ENCODE peak calls at places on chromosomes 11 and 22, in four cellular contexts. D is natural killer cell; X is cardiac fibroblast; R is stimulated activated CD8-positive, alpha-beta memory T cell treated with anti-CD3 and anti-CD28 coated beads, Interleukin-7, amount 100 ng/mL, for 1 hour. T is an unnamed sample.

GRCh38 chr22:23781533-23781932 is 5.2 kb upstream of the SMARCB1 start:
- DNase-seq in X (peak), R (no peak), D (no peak), T (no peak)

GRCh38 chr11:83785942-83786341 is 499.8 kb upstream of the CCDC90B start:
- DNase-seq in R (no peak), D (no peak), X (no peak), T (no peak)

GRCh38 chr11:63870351-63871197 is 31.7 kb downstream of the MARK2 start:
- DNase-seq in X (no peak), D (no peak), R (no peak), T (no peak)

GRCh38 chr11:11407065-11407737 is 54.2 kb upstream of the CSNK2A3 start:
- DNase-seq in X (no peak), R (no peak), D (no peak), T (no peak)

GRCh38 chr11:116791813-116792143 is at the start of gene APOA5:
- DNase-seq in X (no peak), D (no peak), R (no peak), T (no peak)

GRCh38 chr11:14015711-14016110 is 53.2 kb downstream of the SPON1 start:
- DNase-seq in X (peak), D (no peak), R (no peak), T (no peak)

GRCh38 chr11:1083621-1084551 is 9.2 kb downstream of the MUC2 start:
- DNase-seq in D (no peak), X (no peak), R (no peak), T (no peak)

GRCh38 chr11:67996622-67997459 is 7.1 kb downstream of the UNC93B1 start:
- DNase-seq in D (peak), X (peak), R (no peak), T (peak)

GRCh38 chr11:118744001-118744400 is 47.0 kb downstream of the DDX6 start:
- DNase-seq in X (no peak), D (no peak), R (no peak), T (no peak)

GRCh38 chr11:69647761-69648497 is 7.0 kb downstream of the CCND1 start:
- DNase-seq in X (peak), R (no peak), D (no peak), T (no peak)

GRCh38 chr22:23180893-23181762 is 819 bp downstream of the BCR start:
- DNase-seq in D (no peak), R (no peak), X (no peak), T (no peak)

GRCh38 chr22:27997538-27997937 is 78.5 kb upstream of the PITPNB start:
- DNase-seq in X (peak), D (no peak), R (no peak), T (no peak)

GRCh38 chr22:30104501-30105156 is 24.4 kb downstream of the HORMAD2 start:
- DNase-seq in D (no peak), R (no peak), X (peak), T (no peak)

GRCh38 chr22:40199852-40200251 is 22.1 kb downstream of the TNRC6B start:
- DNase-seq in R (no peak), X (no peak), D (no peak), T (no peak)

GRCh38 chr22:20324139-20324516 is 4.3 kb upstream of the DGCR6L start:
- DNase-seq in D (peak), R (no peak), X (no peak), T (no peak)

GRCh38 chr11:76752321-76753175 is 30.6 kb upstream of the TSKU start:
- DNase-seq in D (no peak), X (peak), R (no peak), T (no peak)

GRCh38 chr11:46391578-46392420 is at the start of gene CHRM4:
- DNase-seq in X (no peak), R (no peak), D (no peak), T (no peak)

GRCh38 chr22:45290410-45290936 is 5.7 kb downstream of the UPK3A start:
- DNase-seq in R (no peak), D (no peak), X (peak), T (no peak)

GRCh38 chr11:84021291-84021690 is 735.1 kb upstream of the CCDC90B start:
- DNase-seq in X (no peak), R (no peak), D (no peak), T (no peak)

GRCh38 chr11:34869425-34869824 is 46.8 kb downstream of the APIP start:
- DNase-seq in D (no peak), R (no peak), X (no peak), T (no peak)

GRCh38 chr11:47488111-47488510 is 39.2 kb upstream of the RAPSN start:
- DNase-seq in X (no peak), D (no peak), R (no peak), T (no peak)

GRCh38 chr22:39530692-39531331 is 1.7 kb downstream of the RPS19BP1 start:
- DNase-seq in R (no peak), D (no peak), X (peak), T (no peak)

GRCh38 chr11:19980957-19981669 is 179.2 kb downstream of the DBX1 start:
- DNase-seq in D (no peak), X (peak), R (no peak), T (no peak)

T was measured in NCI-H1048.